ENCODE peak calls at places on chromosomes 11 and 22, in four cellular contexts. N is K562, L is endothelial cell of umbilical vein, W is keratinocyte. B is an unnamed sample. For H3K9me1, the result is how much of the 10 kb centered on the place peaks cover.

GRCh38 chr22:50676211-50676636 is 3.6 kb downstream of the SHANK3 start:
- DNase-seq in N (peak), L (no peak), W (no peak), B (no peak)

GRCh38 chr22:26471522-26471921 is 12.1 kb downstream of the HPS4 start:
- DNase-seq in N (no peak), L (peak), W (peak), B (peak)

GRCh38 chr11:134973801-134974200 is 561.8 kb upstream of the B3GAT1 start:
- DNase-seq in N (no peak), L (no peak), W (no peak), B (no peak)

GRCh38 chr22:50705219-50705691 is 32.6 kb downstream of the SHANK3 start:
- DNase-seq in N (peak), L (peak), W (no peak), B (peak)

GRCh38 chr11:55707029-55707428 is 45.0 kb downstream of the OR4C6 start:
- DNase-seq in N (peak), L (peak), W (no peak), B (peak)

GRCh38 chr11:106127604-106128003 is 50.1 kb downstream of the AASDHPPT start:
- DNase-seq in N (no peak), L (no peak), W (no peak), B (no peak)

GRCh38 chr11:123859731-123860130 is 25.7 kb downstream of the TMEM225 start:
- DNase-seq in N (no peak), L (no peak), W (no peak), B (no peak)

GRCh38 chr11:61974766-61975631 is 7.6 kb upstream of the FTH1 start:
- DNase-seq in N (no peak), L (peak), W (no peak), B (no peak)

GRCh38 chr22:30015846-30016245 is 64.4 kb upstream of the HORMAD2 start:
- DNase-seq in N (no peak), L (no peak), W (no peak), B (peak)

GRCh38 chr11:111206472-111206871 is 39.1 kb upstream of the POU2AF2 start:
- DNase-seq in N (no peak), L (peak), W (no peak), B (peak)

GRCh38 chr11:129950319-129951034 is 52.2 kb downstream of the PRDM10 start:
- DNase-seq in N (no peak), L (peak), W (no peak), B (peak)

GRCh38 chr11:12179019-12179418 is 68.6 kb downstream of the MICAL2 start:
- DNase-seq in N (no peak), L (no peak), W (no peak), B (no peak)

GRCh38 chr22:25365491-25366261 is 146.2 kb downstream of the CRYBB2 start:
- DNase-seq in N (no peak), L (peak), W (no peak), B (no peak)

GRCh38 chr11:112795142-112795815 is 165.9 kb upstream of the NCAM1 start:
- DNase-seq in N (peak), L (no peak), W (no peak), B (peak)

GRCh38 chr11:7513210-7514098 is at the start of gene PPFIBP2:
- DNase-seq in N (peak), L (peak), W (no peak), B (peak)

GRCh38 chr11:93935826-93936225 is 85.3 kb upstream of the HEPHL1 start:
- DNase-seq in N (no peak), L (no peak), W (no peak), B (no peak)

GRCh38 chr11:69475866-69476714 is 5.4 kb upstream of the LINC01488 start:
- DNase-seq in N (no peak), L (no peak), W (no peak), B (no peak)

DNA sequence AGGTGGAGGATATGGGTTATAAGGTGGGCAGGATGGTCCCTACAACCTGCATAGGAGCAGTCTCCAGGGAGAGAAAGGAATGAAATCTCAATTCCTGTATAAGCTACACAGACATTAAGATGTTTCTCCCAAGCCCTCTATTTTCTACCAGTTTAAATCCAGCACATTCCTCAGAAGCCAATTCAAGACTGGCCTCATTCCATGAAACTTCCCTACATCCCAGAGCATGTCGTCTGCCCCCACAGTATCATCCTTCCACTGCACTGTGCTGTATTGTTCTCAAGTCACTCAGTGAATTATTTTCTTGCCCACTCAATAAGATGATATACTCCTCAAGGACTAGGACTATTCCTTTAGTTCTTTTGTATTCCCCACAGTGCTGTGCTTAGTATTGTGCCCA is 203.0 kb upstream of the BLID start:
- DNase-seq in N (no peak), L (no peak), W (no peak), B (peak)
- H3K9me1 ChIP-seq in N (under half), L (under half), W (under half), B (under half)

GRCh38 chr11:65912840-65913239 is 6.0 kb downstream of the C11orf68 start:
- DNase-seq in N (no peak), L (peak), W (no peak), B (peak)
- H3K9me1 ChIP-seq in N (under half), L (under half), W (under half), B (under half)

DNA sequence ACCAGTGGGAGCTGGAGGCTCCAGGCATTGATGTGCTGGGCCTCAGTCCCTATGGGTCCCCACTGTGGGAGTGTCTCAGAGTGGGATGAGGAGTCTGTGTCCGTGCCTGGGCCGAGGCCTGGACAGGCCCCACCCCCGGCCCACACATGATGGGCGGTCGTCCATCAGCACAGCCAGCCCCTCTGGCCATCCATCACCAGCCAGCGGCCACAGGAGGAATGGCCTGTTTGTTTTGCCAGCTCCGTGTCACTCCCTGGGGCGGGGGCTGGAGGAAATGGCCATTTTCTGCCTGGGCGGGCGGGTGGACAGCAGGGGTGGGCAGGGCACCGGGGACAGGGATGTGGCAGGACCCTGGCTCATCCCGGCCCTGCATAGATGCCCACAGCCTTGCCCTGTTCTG is 13.0 kb upstream of the TBX1 start:
- DNase-seq in N (peak), L (no peak), W (no peak), B (no peak)
- H3K9me1 ChIP-seq in N (under half), L (under half), W (under half), B (under half)

DNA sequence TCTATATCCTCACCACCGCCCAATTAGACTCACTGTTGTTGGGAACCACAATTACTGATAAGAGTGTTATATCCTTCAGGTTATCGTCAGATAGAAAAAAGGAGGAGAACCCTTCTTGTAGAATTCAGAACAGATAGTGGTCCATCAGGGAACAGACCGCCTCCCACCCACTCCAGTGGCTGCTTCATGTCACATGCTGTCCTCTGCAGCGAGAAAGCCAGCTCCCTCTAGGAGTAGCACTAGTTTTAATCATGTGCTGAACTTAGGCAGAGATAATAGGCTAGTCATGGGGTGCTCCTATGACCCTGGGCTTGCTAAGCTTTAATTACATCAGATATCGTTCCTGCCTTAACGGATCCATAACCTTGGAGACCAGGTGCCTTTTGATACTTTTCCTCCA is 51.5 kb upstream of the RAB1B start:
- DNase-seq in N (no peak), L (no peak), W (no peak), B (no peak)
- H3K9me1 ChIP-seq in N (under half), L (under half), W (under half), B (under half)

GRCh38 chr22:47201996-47202818 is 439.8 kb downstream of the TBC1D22A start:
- DNase-seq in N (no peak), L (no peak), W (no peak), B (no peak)
- H3K9me1 ChIP-seq in N (under half), L (under half), W (under half), B (under half)

DNA sequence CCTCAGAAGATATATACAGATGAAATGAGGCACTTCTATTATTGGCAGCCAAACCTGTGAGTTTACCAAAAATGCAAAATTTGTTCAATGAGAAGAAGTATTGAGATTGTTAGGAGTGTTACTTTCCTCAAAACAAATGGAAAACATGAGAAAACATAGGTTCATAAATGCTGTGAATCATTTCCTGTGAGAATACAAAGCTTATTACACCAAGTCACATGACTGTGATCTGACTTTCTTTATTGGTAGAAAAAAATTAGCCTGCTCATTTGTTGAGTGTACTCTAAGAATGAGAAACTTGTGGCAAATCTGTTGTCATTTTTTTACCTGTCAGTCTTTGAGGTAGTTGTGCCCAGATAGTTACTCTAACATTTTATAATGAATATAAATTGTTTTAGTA is 215.1 kb downstream of the TMEM135 start:
- DNase-seq in N (no peak), L (no peak), W (no peak), B (peak)
- H3K9me1 ChIP-seq in N (under half), L (under half), W (under half), B (under half)

DNA sequence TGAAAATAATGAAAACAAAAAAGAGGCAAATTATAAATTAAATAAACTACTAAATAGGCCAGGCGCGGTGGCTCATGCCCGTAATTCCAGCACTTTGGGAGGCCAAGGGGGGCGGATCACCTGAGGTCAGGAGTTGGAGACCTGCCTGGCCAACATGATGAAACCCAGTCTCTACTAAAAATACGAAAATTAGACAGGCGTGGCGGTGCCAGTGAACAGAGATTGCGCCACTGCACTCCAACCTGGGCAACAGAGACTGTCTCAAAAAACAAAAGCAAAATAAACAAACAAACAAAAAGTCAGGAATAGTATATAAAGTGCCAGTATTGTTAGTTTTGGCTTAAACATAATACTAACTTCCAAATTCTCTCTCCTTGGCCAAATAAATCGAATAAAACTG is 37.6 kb upstream of the CECR2 start:
- DNase-seq in N (no peak), L (no peak), W (no peak), B (no peak)
- H3K9me1 ChIP-seq in N (under half), L (under half), W (under half), B (under half)

DNA sequence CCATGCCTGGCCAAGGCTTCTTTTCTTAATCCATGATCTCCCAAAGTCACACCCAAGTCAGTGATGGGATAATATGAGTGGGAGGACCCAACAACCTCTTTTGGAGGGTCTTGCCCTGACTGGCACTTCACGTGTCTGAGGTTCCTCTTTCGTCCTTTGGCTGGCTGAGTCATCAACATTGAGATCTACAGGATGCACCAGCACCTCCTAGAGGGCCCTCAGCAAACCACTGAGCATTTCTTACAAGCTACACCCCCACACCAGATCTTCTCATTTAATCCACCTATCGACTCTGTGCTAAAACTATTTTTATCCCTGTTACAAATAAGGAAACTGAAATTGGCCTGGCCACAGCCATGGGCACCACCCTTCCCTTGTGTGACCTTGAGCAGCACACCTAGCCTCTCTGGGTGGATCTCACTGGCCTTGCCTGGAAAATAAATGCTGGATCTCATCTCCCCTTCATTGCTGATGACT is 63.4 kb downstream of the FLI1 start:
- DNase-seq in N (peak), L (peak), W (no peak), B (peak)
- H3K9me1 ChIP-seq in N (under half), L (under half), W (under half), B (under half)

GRCh38 chr22:44567846-44568493 is 69.9 kb upstream of the RTL6 start:
- DNase-seq in N (no peak), L (peak), W (no peak), B (peak)
- H3K9me1 ChIP-seq in N (under half), L (under half), W (under half), B (under half)